ENCODE peak calls at places on chromosome 5, in seven cellular contexts. F, C, V, T, D, H and I are unnamed samples.

GRCh38 chr5:42022383-42022782 is 97.3 kb downstream of the FBXO4 start:
- DNase-seq in F (no peak), C (no peak), V (no peak), T (no peak), D (no peak), H (no peak), I (no peak)

GRCh38 chr5:140043508-140043872 is 391 bp upstream of the NRG2 start:
- DNase-seq in F (no peak), C (peak), V (peak), T (peak), D (no peak), H (no peak), I (peak)

GRCh38 chr5:16489322-16489791 is 23.8 kb upstream of the ZNF622 start:
- DNase-seq in F (no peak), C (peak), V (peak), T (peak), D (no peak), H (no peak), I (no peak)

GRCh38 chr5:35487255-35488035 is 130.2 kb upstream of the SPEF2 start:
- DNase-seq in F (no peak), C (no peak), V (no peak), T (no peak), D (no peak), H (no peak), I (no peak)

GRCh38 chr5:95076395-95077165 is 208.3 kb downstream of the MCTP1 start:
- DNase-seq in F (no peak), C (no peak), V (no peak), T (no peak), D (no peak), H (no peak), I (no peak)

GRCh38 chr5:175746851-175747250 is 89.0 kb downstream of the HRH2 start:
- DNase-seq in F (peak), C (peak), V (peak), T (peak), D (no peak), H (no peak), I (peak)

GRCh38 chr5:167576126-167576525 is 715.3 kb upstream of the WWC1 start:
- DNase-seq in F (no peak), C (no peak), V (no peak), T (no peak), D (no peak), H (no peak), I (no peak)

GRCh38 chr5:149672701-149673455 is 57.2 kb upstream of the PPARGC1B start:
- DNase-seq in F (no peak), C (no peak), V (no peak), T (no peak), D (no peak), H (no peak), I (no peak)

GRCh38 chr5:53071738-53072137 is 37.8 kb downstream of the MOCS2 start:
- DNase-seq in F (no peak), C (no peak), V (no peak), T (no peak), D (no peak), H (no peak), I (no peak)

GRCh38 chr5:83577036-83577636 is 105.6 kb downstream of the VCAN start:
- DNase-seq in F (no peak), C (peak), V (no peak), T (no peak), D (no peak), H (no peak), I (no peak)

GRCh38 chr5:116681334-116682013 is 106.9 kb upstream of the SEMA6A start:
- DNase-seq in F (no peak), C (no peak), V (no peak), T (no peak), D (no peak), H (no peak), I (no peak)

GRCh38 chr5:134638760-134639201 is 6.2 kb upstream of the SAR1B start:
- DNase-seq in F (no peak), C (no peak), V (no peak), T (no peak), D (no peak), H (no peak), I (no peak)

GRCh38 chr5:72598461-72599433 is 91.5 kb upstream of the ZNF366 start:
- DNase-seq in F (no peak), C (peak), V (no peak), T (no peak), D (no peak), H (no peak), I (no peak)

GRCh38 chr5:93573627-93573974 is 7.4 kb downstream of the NR2F1-AS1 start:
- DNase-seq in F (no peak), C (no peak), V (no peak), T (no peak), D (no peak), H (no peak), I (no peak)

GRCh38 chr5:132060501-132061161 is at the start of gene IL3:
- DNase-seq in F (peak), C (peak), V (no peak), T (no peak), D (no peak), H (peak), I (no peak)

GRCh38 chr5:144002866-144003265 is 167.6 kb downstream of the YIPF5 start:
- DNase-seq in F (no peak), C (no peak), V (no peak), T (no peak), D (no peak), H (no peak), I (no peak)